ENCODE peak calls at places on chromosomes 5 and 9, in eight cellular contexts. One of them, this sample, is unnamed.
A peak's percentile ranks its signal among the peaks of the same experiment; 100 is the strongest.

GRCh38 chr9:117555964-117556629 is 141.2 kb upstream of the ASTN2 start:
- DNase-seq in tibial nerve: no peak
- DNase-seq in ovary: no peak
- DNase-seq in body of pancreas: peak; percentile 89
- DNase-seq in IMR-90: no peak
- DNase-seq in GM12892: peak; percentile 19
- DNase-seq in stomach: peak; percentile 78
- DNase-seq in esophagus squamous epithelium: no peak
- DNase-seq in this sample: peak; percentile 16

GRCh38 chr5:55691265-55692105 is 20.6 kb downstream of the SLC38A9 start:
- DNase-seq in IMR-90: peak; percentile 59
- DNase-seq in body of pancreas: no peak
- DNase-seq in stomach: no peak
- DNase-seq in ovary: no peak
- DNase-seq in esophagus squamous epithelium: no peak
- DNase-seq in GM12892: no peak
- DNase-seq in tibial nerve: no peak
- DNase-seq in this sample: no peak

GRCh38 chr5:125829349-125829748 is 593.9 kb upstream of the GRAMD2B start:
- DNase-seq in ovary: no peak
- DNase-seq in tibial nerve: no peak
- DNase-seq in stomach: no peak
- DNase-seq in IMR-90: no peak
- DNase-seq in GM12892: no peak
- DNase-seq in esophagus squamous epithelium: no peak
- DNase-seq in body of pancreas: no peak
- DNase-seq in this sample: no peak

GRCh38 chr5:17400724-17401508 is 97.1 kb upstream of the TAF11L2 start:
- DNase-seq in body of pancreas: no peak
- DNase-seq in esophagus squamous epithelium: no peak
- DNase-seq in stomach: no peak
- DNase-seq in GM12892: no peak
- DNase-seq in ovary: no peak
- DNase-seq in tibial nerve: no peak
- DNase-seq in IMR-90: no peak
- DNase-seq in this sample: no peak

GRCh38 chr5:36585696-36586095 is 20.7 kb upstream of the SLC1A3 start:
- DNase-seq in tibial nerve: no peak
- DNase-seq in stomach: no peak
- DNase-seq in IMR-90: no peak
- DNase-seq in body of pancreas: no peak
- DNase-seq in esophagus squamous epithelium: no peak
- DNase-seq in ovary: no peak
- DNase-seq in GM12892: no peak
- DNase-seq in this sample: no peak

GRCh38 chr9:134800791-134801339 is 79.7 kb upstream of the FCN2 start:
- DNase-seq in ovary: no peak
- DNase-seq in tibial nerve: no peak
- DNase-seq in stomach: no peak
- DNase-seq in body of pancreas: no peak
- DNase-seq in IMR-90: no peak
- DNase-seq in GM12892: no peak
- DNase-seq in esophagus squamous epithelium: no peak
- DNase-seq in this sample: no peak

GRCh38 chr9:110463499-110463898 is 116.0 kb downstream of the SVEP1 start:
- DNase-seq in body of pancreas: no peak
- DNase-seq in tibial nerve: no peak
- DNase-seq in esophagus squamous epithelium: no peak
- DNase-seq in IMR-90: no peak
- DNase-seq in GM12892: no peak
- DNase-seq in stomach: no peak
- DNase-seq in ovary: no peak
- DNase-seq in this sample: no peak

GRCh38 chr9:129482521-129483466 is 138.1 kb downstream of the C9orf50 start:
- DNase-seq in ovary: peak; percentile 96
- DNase-seq in tibial nerve: peak; percentile 89
- DNase-seq in GM12892: no peak
- DNase-seq in esophagus squamous epithelium: no peak
- DNase-seq in stomach: peak; percentile 92
- DNase-seq in body of pancreas: peak; percentile 94
- DNase-seq in IMR-90: peak; percentile 84
- DNase-seq in this sample: peak; percentile 97

GRCh38 chr5:54874337-54875021 is 110.9 kb downstream of the ESM1 start:
- DNase-seq in IMR-90: peak; percentile 57
- DNase-seq in GM12892: no peak
- DNase-seq in tibial nerve: no peak
- DNase-seq in body of pancreas: peak; percentile 18
- DNase-seq in esophagus squamous epithelium: no peak
- DNase-seq in ovary: no peak
- DNase-seq in stomach: no peak
- DNase-seq in this sample: no peak

GRCh38 chr9:86645303-86645702 is 291.1 kb upstream of the TUT7 start:
- DNase-seq in stomach: no peak
- DNase-seq in ovary: no peak
- DNase-seq in tibial nerve: no peak
- DNase-seq in esophagus squamous epithelium: no peak
- DNase-seq in GM12892: no peak
- DNase-seq in IMR-90: no peak
- DNase-seq in body of pancreas: no peak
- DNase-seq in this sample: no peak

GRCh38 chr9:112777914-112778313 is 27.4 kb downstream of the SNX30 start:
- DNase-seq in stomach: no peak
- DNase-seq in IMR-90: peak; percentile 38
- DNase-seq in body of pancreas: no peak
- DNase-seq in esophagus squamous epithelium: no peak
- DNase-seq in ovary: no peak
- DNase-seq in tibial nerve: no peak
- DNase-seq in GM12892: no peak
- DNase-seq in this sample: no peak

GRCh38 chr5:88824892-88825781 is 57.8 kb downstream of the MEF2C start:
- DNase-seq in tibial nerve: no peak
- DNase-seq in stomach: no peak
- DNase-seq in esophagus squamous epithelium: no peak
- DNase-seq in body of pancreas: no peak
- DNase-seq in IMR-90: peak; percentile 67
- DNase-seq in ovary: no peak
- DNase-seq in GM12892: no peak
- DNase-seq in this sample: no peak

GRCh38 chr9:120692901-120693573 is 21.2 kb downstream of the MEGF9 start:
- DNase-seq in IMR-90: peak; percentile 74
- DNase-seq in GM12892: no peak
- DNase-seq in body of pancreas: no peak
- DNase-seq in tibial nerve: no peak
- DNase-seq in ovary: no peak
- DNase-seq in stomach: no peak
- DNase-seq in esophagus squamous epithelium: no peak
- DNase-seq in this sample: no peak

GRCh38 chr5:147303976-147304375 is 69.2 kb downstream of the STK32A start:
- DNase-seq in IMR-90: peak; percentile 79
- DNase-seq in GM12892: no peak
- DNase-seq in ovary: no peak
- DNase-seq in body of pancreas: no peak
- DNase-seq in tibial nerve: no peak
- DNase-seq in esophagus squamous epithelium: no peak
- DNase-seq in stomach: no peak
- DNase-seq in this sample: no peak

GRCh38 chr5:111194053-111194452 is 30.1 kb upstream of the CAMK4 start:
- DNase-seq in GM12892: no peak
- DNase-seq in tibial nerve: no peak
- DNase-seq in stomach: no peak
- DNase-seq in body of pancreas: no peak
- DNase-seq in ovary: no peak
- DNase-seq in IMR-90: no peak
- DNase-seq in esophagus squamous epithelium: no peak
- DNase-seq in this sample: no peak

GRCh38 chr9:34459941-34460340 is 1.3 kb downstream of the DNAI1 start:
- DNase-seq in body of pancreas: no peak
- DNase-seq in ovary: no peak
- DNase-seq in GM12892: no peak
- DNase-seq in stomach: no peak
- DNase-seq in esophagus squamous epithelium: no peak
- DNase-seq in tibial nerve: no peak
- DNase-seq in IMR-90: peak; percentile 57
- DNase-seq in this sample: no peak

GRCh38 chr5:177447611-177448243 is 1.1 kb downstream of the PRR7 start:
- DNase-seq in stomach: peak; percentile 54
- DNase-seq in ovary: no peak
- DNase-seq in esophagus squamous epithelium: no peak
- DNase-seq in IMR-90: peak; percentile 51
- DNase-seq in tibial nerve: no peak
- DNase-seq in body of pancreas: peak; percentile 83
- DNase-seq in GM12892: no peak
- DNase-seq in this sample: no peak

DNA sequence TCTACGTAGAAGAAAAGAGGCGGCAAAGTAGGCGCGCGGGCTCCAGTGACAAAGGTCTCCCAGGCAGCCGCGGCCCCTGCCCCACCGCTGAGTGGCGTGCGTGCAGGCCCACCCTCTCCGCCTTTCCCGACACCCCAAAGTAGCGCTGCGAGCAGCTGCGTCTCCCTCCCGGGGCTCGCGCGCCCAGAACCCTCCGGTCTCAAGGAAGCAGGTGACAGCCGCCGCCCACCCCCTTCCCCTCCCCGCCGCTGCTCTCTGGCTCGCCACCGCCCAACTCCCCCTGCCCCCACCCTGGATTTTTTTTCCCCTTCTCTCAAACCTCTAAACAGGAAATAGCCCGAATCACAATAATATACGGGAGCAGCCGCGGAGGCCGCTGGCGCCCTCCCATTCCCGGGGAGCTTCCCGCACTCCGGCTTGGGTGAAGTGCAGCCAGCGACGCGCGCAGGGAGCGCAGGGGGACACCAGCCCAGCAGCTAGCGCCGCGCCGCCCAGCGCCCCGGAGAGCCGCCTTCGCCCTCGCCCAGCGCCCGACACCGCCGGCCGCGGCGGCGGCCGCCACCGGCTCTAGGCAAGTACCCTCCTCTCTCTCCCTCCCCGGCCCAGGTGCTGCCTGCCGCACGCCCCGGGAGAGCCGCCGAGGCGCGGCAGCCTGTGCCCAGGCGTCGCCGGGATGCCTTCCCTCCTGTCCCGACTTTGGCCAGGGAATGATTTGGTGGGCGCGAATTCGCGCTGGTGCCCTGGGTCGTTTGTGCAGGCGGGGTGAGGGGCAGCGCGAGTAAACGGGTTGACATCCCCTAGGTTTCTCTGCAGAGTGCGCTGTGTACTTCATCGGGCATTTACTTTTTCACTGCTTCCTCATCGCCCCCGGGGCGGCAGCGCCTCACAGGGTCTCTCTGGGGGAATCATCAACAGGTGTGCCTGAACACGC is 52.7 kb upstream of the TJP2 start:
- DNase-seq in stomach: peak; percentile 66
- DNase-seq in IMR-90: peak; percentile 31
- DNase-seq in esophagus squamous epithelium: no peak
- DNase-seq in GM12892: peak; percentile 60
- DNase-seq in tibial nerve: no peak
- DNase-seq in ovary: peak; percentile 56
- DNase-seq in body of pancreas: peak; percentile 80
- DNase-seq in this sample: peak; percentile 28
- TF ChIP-seq POLR2A in stomach: no peak
- TF ChIP-seq POLR2A in IMR-90: no peak
- TF ChIP-seq POLR2A in esophagus squamous epithelium: no peak
- TF ChIP-seq POLR2A in GM12892: no peak
- TF ChIP-seq POLR2A in tibial nerve: no peak
- TF ChIP-seq POLR2A in ovary: no peak
- TF ChIP-seq POLR2A in body of pancreas: peak; percentile 73
- TF ChIP-seq POLR2A in this sample: no peak

DNA sequence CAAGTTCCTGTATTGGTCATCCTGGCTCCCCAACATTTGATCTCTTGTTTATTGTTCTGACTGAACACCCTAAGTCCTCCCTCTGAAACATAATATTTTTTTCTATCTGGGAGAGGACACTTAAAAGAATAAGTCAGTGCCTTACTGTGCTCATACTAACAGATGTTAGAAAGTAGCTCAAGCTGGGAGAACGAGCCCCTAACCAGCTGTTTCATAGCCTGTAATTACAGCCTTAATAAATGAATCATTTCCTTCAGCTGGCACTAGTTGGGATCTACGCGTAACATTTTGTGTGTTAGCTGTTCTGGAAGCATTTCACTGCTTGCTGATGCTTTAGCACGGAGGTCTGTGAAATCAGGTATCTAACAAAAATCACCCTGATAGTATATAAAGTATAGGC is 345.9 kb upstream of the RIOK2 start:
- DNase-seq in tibial nerve: no peak
- DNase-seq in body of pancreas: no peak
- DNase-seq in stomach: no peak
- DNase-seq in esophagus squamous epithelium: no peak
- DNase-seq in ovary: no peak
- DNase-seq in GM12892: no peak
- DNase-seq in IMR-90: peak; percentile 77
- DNase-seq in this sample: no peak
- TF ChIP-seq POLR2A in tibial nerve: no peak
- TF ChIP-seq POLR2A in body of pancreas: no peak
- TF ChIP-seq POLR2A in stomach: no peak
- TF ChIP-seq POLR2A in esophagus squamous epithelium: no peak
- TF ChIP-seq POLR2A in ovary: no peak
- TF ChIP-seq POLR2A in GM12892: no peak
- TF ChIP-seq POLR2A in IMR-90: no peak
- TF ChIP-seq POLR2A in this sample: no peak

GRCh38 chr5:150164211-150164610 is 2.4 kb upstream of the CDX1 start:
- DNase-seq in stomach: no peak
- DNase-seq in tibial nerve: no peak
- DNase-seq in esophagus squamous epithelium: no peak
- DNase-seq in GM12892: no peak
- DNase-seq in body of pancreas: no peak
- DNase-seq in ovary: no peak
- DNase-seq in IMR-90: no peak
- DNase-seq in this sample: no peak

GRCh38 chr5:150167908-150168307 is 1.3 kb downstream of the CDX1 start:
- DNase-seq in body of pancreas: no peak
- DNase-seq in esophagus squamous epithelium: no peak
- DNase-seq in GM12892: no peak
- DNase-seq in IMR-90: no peak
- DNase-seq in ovary: no peak
- DNase-seq in stomach: no peak
- DNase-seq in tibial nerve: no peak
- DNase-seq in this sample: no peak

GRCh38 chr5:150164640-150165039 is 1.9 kb upstream of the CDX1 start:
- DNase-seq in GM12892: no peak
- DNase-seq in body of pancreas: no peak
- DNase-seq in stomach: no peak
- DNase-seq in esophagus squamous epithelium: no peak
- DNase-seq in ovary: no peak
- DNase-seq in tibial nerve: no peak
- DNase-seq in IMR-90: peak; percentile 25
- DNase-seq in this sample: peak; percentile 94

GRCh38 chr5:150167163-150167798 is 703 bp downstream of the CDX1 start:
- DNase-seq in IMR-90: no peak
- DNase-seq in tibial nerve: no peak
- DNase-seq in ovary: no peak
- DNase-seq in esophagus squamous epithelium: no peak
- DNase-seq in body of pancreas: no peak
- DNase-seq in GM12892: no peak
- DNase-seq in stomach: no peak
- DNase-seq in this sample: no peak

GRCh38 chr5:150166193-150167162 is at the start of gene CDX1:
- DNase-seq in body of pancreas: no peak
- DNase-seq in IMR-90: no peak
- DNase-seq in stomach: no peak
- DNase-seq in tibial nerve: no peak
- DNase-seq in esophagus squamous epithelium: no peak
- DNase-seq in ovary: no peak
- DNase-seq in GM12892: no peak
- DNase-seq in this sample: no peak
- TF ChIP-seq POLR2A in body of pancreas: no peak
- TF ChIP-seq POLR2A in IMR-90: no peak
- TF ChIP-seq POLR2A in stomach: no peak
- TF ChIP-seq POLR2A in tibial nerve: no peak
- TF ChIP-seq POLR2A in esophagus squamous epithelium: no peak
- TF ChIP-seq POLR2A in ovary: no peak
- TF ChIP-seq POLR2A in GM12892: no peak
- TF ChIP-seq POLR2A in this sample: no peak

GRCh38 chr5:169583424-169584215 is at the start of gene SPDL1:
- DNase-seq in ovary: peak; percentile 97
- DNase-seq in body of pancreas: peak; percentile 97
- DNase-seq in tibial nerve: peak; percentile 88
- DNase-seq in stomach: peak; percentile 95
- DNase-seq in esophagus squamous epithelium: peak; percentile 52
- DNase-seq in GM12892: peak; percentile 59
- DNase-seq in IMR-90: peak; percentile 95
- DNase-seq in this sample: peak; percentile 98
- TF ChIP-seq POLR2A in ovary: no peak
- TF ChIP-seq POLR2A in body of pancreas: peak; percentile 67
- TF ChIP-seq POLR2A in tibial nerve: peak; percentile 76
- TF ChIP-seq POLR2A in stomach: no peak
- TF ChIP-seq POLR2A in esophagus squamous epithelium: peak; percentile 83
- TF ChIP-seq POLR2A in GM12892: peak; percentile 92
- TF ChIP-seq POLR2A in IMR-90: peak; percentile 87
- TF ChIP-seq POLR2A in this sample: no peak

This sample was measured in lower leg skin.